ENCODE peak calls at places on chromosome 1, in seven cellular contexts. O is PC-3, D is WERI-Rb-1, W is fibroblast of lung, M is tibial nerve, L is thoracic aorta, S is transverse colon. U is an unnamed sample. For H3K9me3, the result is how much of the 10 kb centered on the place peaks cover.

GRCh38 chr1:178646821-178647220 is 78.2 kb upstream of the RALGPS2 start:
- DNase-seq in O (no peak), D (no peak), W (no peak), M (no peak), L (no peak), S (no peak), U (no peak)

GRCh38 chr1:154931940-154932487 is 4.5 kb downstream of the PMVK start:
- DNase-seq in O (peak), D (no peak), W (no peak), M (no peak), L (no peak), S (peak), U (no peak)

GRCh38 chr1:58500036-58500435 is 46.5 kb downstream of the OMA1 start:
- DNase-seq in O (no peak), D (no peak), W (no peak), M (no peak), L (no peak), S (no peak), U (no peak)

GRCh38 chr1:236083650-236084385 is 18.9 kb upstream of the NID1 start:
- DNase-seq in O (no peak), D (peak), W (peak), M (no peak), L (no peak), S (no peak), U (no peak)

GRCh38 chr1:230087034-230087721 is 20.1 kb downstream of the GALNT2 start:
- DNase-seq in O (no peak), D (peak), W (no peak), M (no peak), L (no peak), S (no peak), U (no peak)

GRCh38 chr1:115196291-115196690 is 107.0 kb upstream of the TSPAN2 start:
- DNase-seq in O (no peak), D (no peak), W (no peak), M (no peak), L (no peak), S (no peak), U (no peak)

GRCh38 chr1:102799496-102799895 is 308.8 kb downstream of the COL11A1 start:
- DNase-seq in O (peak), D (no peak), W (peak), M (no peak), L (no peak), S (no peak), U (no peak)

GRCh38 chr1:179229214-179230140 is at the start of gene ABL2:
- DNase-seq in O (peak), D (peak), W (peak), M (peak), L (no peak), S (peak), U (peak)

GRCh38 chr1:20366076-20366765 is 75.5 kb downstream of the VWA5B1 start:
- DNase-seq in O (peak), D (peak), W (peak), M (no peak), L (no peak), S (peak), U (no peak)

GRCh38 chr1:201015551-201016091 is 7.9 kb downstream of the KIF21B start:
- DNase-seq in O (no peak), D (peak), W (no peak), M (no peak), L (no peak), S (no peak), U (no peak)

GRCh38 chr1:168079761-168080160 is 57.0 kb downstream of the GPR161 start:
- DNase-seq in O (peak), D (no peak), W (no peak), M (no peak), L (no peak), S (no peak), U (no peak)

GRCh38 chr1:65538013-65538578 is 117.6 kb downstream of the LEPR start:
- DNase-seq in O (no peak), D (no peak), W (no peak), M (no peak), L (no peak), S (no peak), U (no peak)

GRCh38 chr1:5926686-5927435 is 65.4 kb downstream of the NPHP4 start:
- DNase-seq in O (no peak), D (no peak), W (no peak), M (no peak), L (no peak), S (no peak), U (no peak)

GRCh38 chr1:235749755-235750300 is 100.2 kb upstream of the GNG4 start:
- DNase-seq in O (no peak), D (no peak), W (no peak), M (no peak), L (no peak), S (no peak), U (no peak)

GRCh38 chr1:119475866-119476439 is 31.1 kb upstream of the HSD3B1 start:
- DNase-seq in O (peak), D (peak), W (peak), M (peak), L (no peak), S (peak), U (no peak)

GRCh38 chr1:98668733-98669132 is 7.2 kb downstream of the SNX7 start:
- DNase-seq in O (no peak), D (no peak), W (no peak), M (no peak), L (no peak), S (no peak), U (no peak)

GRCh38 chr1:86069757-86070145 is 86.8 kb downstream of the COL24A1 start:
- DNase-seq in O (no peak), D (no peak), W (peak), M (no peak), L (no peak), S (no peak), U (no peak)

GRCh38 chr1:24931481-24932221 is 1.6 kb upstream of the RUNX3 start:
- DNase-seq in O (no peak), D (no peak), W (no peak), M (no peak), L (no peak), S (no peak), U (no peak)

GRCh38 chr1:233005703-233006102 is 55.3 kb downstream of the NTPCR start:
- DNase-seq in O (peak), D (peak), W (no peak), M (no peak), L (no peak), S (no peak), U (no peak)

GRCh38 chr1:81158592-81158991 is 642.1 kb upstream of the ADGRL2 start:
- DNase-seq in O (no peak), D (no peak), W (peak), M (no peak), L (no peak), S (no peak), U (no peak)

GRCh38 chr1:35555601-35556477 is 1.4 kb downstream of the KIAA0319L start:
- DNase-seq in O (peak), D (no peak), W (no peak), M (no peak), L (no peak), S (no peak), U (no peak)

GRCh38 chr1:245156736-245157505 is 2.1 kb downstream of the KIF26B start:
- DNase-seq in O (peak), D (no peak), W (peak), M (no peak), L (no peak), S (no peak), U (no peak)

GRCh38 chr1:54883349-54884102 is 3.5 kb downstream of the DHCR24 start:
- DNase-seq in O (no peak), D (no peak), W (peak), M (peak), L (no peak), S (no peak), U (no peak)

GRCh38 chr1:92240034-92240433 is 22.3 kb downstream of the C1orf146 start:
- DNase-seq in O (no peak), D (no peak), W (no peak), M (no peak), L (no peak), S (no peak), U (no peak)

GRCh38 chr1:243598433-243598832 is 251.6 kb downstream of the AKT3 start:
- DNase-seq in O (peak), D (no peak), W (peak), M (no peak), L (no peak), S (no peak), U (no peak)

GRCh38 chr1:225879521-225880209 is 2.5 kb downstream of the TMEM63A start:
- DNase-seq in O (peak), D (no peak), W (no peak), M (no peak), L (no peak), S (peak), U (peak)

GRCh38 chr1:245356891-245357585 is 202.3 kb downstream of the KIF26B start:
- DNase-seq in O (no peak), D (no peak), W (no peak), M (no peak), L (no peak), S (no peak), U (no peak)

GRCh38 chr1:59204001-59204400 is 92.9 kb upstream of the FGGY start:
- DNase-seq in O (no peak), D (no peak), W (peak), M (peak), L (no peak), S (peak), U (no peak)

GRCh38 chr1:7684132-7684531 is 87.0 kb upstream of the VAMP3 start:
- DNase-seq in O (no peak), D (peak), W (no peak), M (no peak), L (no peak), S (no peak), U (no peak)

GRCh38 chr1:169858467-169858866 is 35.2 kb downstream of the SCYL3 start:
- DNase-seq in O (peak), D (no peak), W (peak), M (no peak), L (no peak), S (no peak), U (no peak)

GRCh38 chr1:23567996-23568607 is 8.8 kb upstream of the ID3 start:
- DNase-seq in O (no peak), D (peak), W (no peak), M (no peak), L (no peak), S (peak), U (no peak)

GRCh38 chr1:1349256-1350012 is at the start of gene DVL1:
- DNase-seq in O (peak), D (peak), W (peak), M (peak), L (no peak), S (peak), U (peak)

GRCh38 chr1:23422313-23422877 is 2.2 kb downstream of the TCEA3 start:
- DNase-seq in O (peak), D (no peak), W (peak), M (peak), L (peak), S (peak), U (peak)

GRCh38 chr1:244322181-244322580 is 129.5 kb downstream of the ADSS2 start:
- DNase-seq in O (no peak), D (no peak), W (peak), M (no peak), L (no peak), S (no peak), U (no peak)

GRCh38 chr1:231934797-231935196 is 308.2 kb downstream of the DISC1 start:
- DNase-seq in O (peak), D (peak), W (peak), M (no peak), L (no peak), S (no peak), U (no peak)

GRCh38 chr1:241336335-241336734 is 20.7 kb downstream of the RGS7 start:
- DNase-seq in O (peak), D (no peak), W (peak), M (no peak), L (no peak), S (no peak), U (no peak)

GRCh38 chr1:210448293-210448892 is 119.7 kb downstream of the HHAT start:
- DNase-seq in O (peak), D (peak), W (peak), M (peak), L (no peak), S (no peak), U (no peak)

GRCh38 chr1:151062738-151063371 is 2.7 kb downstream of the MLLT11 start:
- DNase-seq in O (peak), D (peak), W (peak), M (no peak), L (no peak), S (no peak), U (no peak)

GRCh38 chr1:211616231-211617031 is 37.5 kb upstream of the SLC30A1 start:
- DNase-seq in O (no peak), D (no peak), W (peak), M (peak), L (peak), S (no peak), U (no peak)

GRCh38 chr1:12194666-12195216 is 27.9 kb downstream of the TNFRSF1B start:
- DNase-seq in O (no peak), D (no peak), W (no peak), M (no peak), L (no peak), S (no peak), U (no peak)

GRCh38 chr1:12201343-12202189 is 28.3 kb upstream of the VPS13D start:
- DNase-seq in O (no peak), D (no peak), W (no peak), M (no peak), L (no peak), S (no peak), U (no peak)

GRCh38 chr1:12195416-12195815 is 28.6 kb downstream of the TNFRSF1B start:
- DNase-seq in O (no peak), D (no peak), W (no peak), M (no peak), L (no peak), S (no peak), U (no peak)

GRCh38 chr1:12197483-12197880 is 30.7 kb downstream of the TNFRSF1B start:
- DNase-seq in O (no peak), D (no peak), W (no peak), M (no peak), L (no peak), S (no peak), U (no peak)

DNA sequence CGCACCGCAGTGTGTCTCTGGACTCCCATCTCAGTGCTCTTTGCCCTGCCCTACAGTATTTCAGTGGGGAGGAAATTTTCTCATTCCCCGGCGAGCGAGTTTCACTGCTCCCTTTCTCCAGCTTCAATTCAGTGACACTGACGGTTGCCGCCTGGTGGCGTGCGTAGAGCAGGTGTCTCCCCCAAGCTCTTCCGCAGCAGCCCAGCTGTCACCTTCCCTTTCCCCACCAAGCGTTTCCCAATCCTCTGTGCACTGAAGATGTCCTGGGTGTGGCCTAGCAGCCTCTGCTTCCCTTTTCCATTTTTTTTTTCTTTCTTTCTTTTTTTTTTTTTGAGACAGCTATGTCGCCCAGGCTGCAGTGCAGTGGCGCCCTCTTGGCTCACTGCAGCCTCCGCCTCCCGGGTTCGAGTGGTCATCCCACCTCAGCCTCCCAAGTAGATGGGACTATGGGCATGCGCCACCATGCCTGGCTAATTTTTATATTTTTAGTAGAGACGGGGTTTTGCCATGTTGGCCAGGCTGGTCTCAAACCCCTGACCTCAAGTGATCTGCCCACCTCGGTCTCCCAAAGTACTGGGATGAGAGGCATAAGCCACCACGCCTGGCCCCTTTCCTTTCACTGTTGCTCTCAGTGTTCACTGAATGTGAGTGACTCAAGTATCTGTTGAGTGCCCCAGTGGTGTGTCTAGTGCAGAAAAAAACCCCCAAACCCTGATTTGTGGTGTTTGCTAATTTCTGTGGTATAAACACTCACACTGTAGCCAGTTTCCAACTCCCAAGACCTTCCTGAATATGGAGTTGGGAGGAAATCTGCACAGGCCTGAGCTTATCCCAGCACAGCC is 30.1 kb downstream of the TNFRSF1B start:
- DNase-seq in O (no peak), D (peak), W (no peak), M (peak), L (no peak), S (peak), U (no peak)
- TF ChIP-seq CTCF in O (peak), D (peak), W (no peak), M (no peak), L (no peak), S (no peak), U (no peak)

GRCh38 chr1:12456979-12457378 is 161.0 kb downstream of the DHRS3 start:
- DNase-seq in O (peak), D (no peak), W (peak), M (no peak), L (no peak), S (no peak), U (no peak)
- H3K27ac ChIP-seq in O (peak), D (no peak), W (peak), M (no peak), L (peak), S (peak), U (no peak)

GRCh38 chr1:3418600-3418999 is 35.9 kb upstream of the ARHGEF16 start:
- DNase-seq in O (no peak), D (no peak), W (no peak), M (no peak), L (no peak), S (no peak), U (no peak)

GRCh38 chr1:3417082-3417728 is 37.3 kb upstream of the ARHGEF16 start:
- DNase-seq in O (peak), D (no peak), W (no peak), M (no peak), L (no peak), S (no peak), U (no peak)

GRCh38 chr1:3417954-3418353 is 36.5 kb upstream of the ARHGEF16 start:
- DNase-seq in O (no peak), D (no peak), W (no peak), M (no peak), L (no peak), S (no peak), U (no peak)

GRCh38 chr1:3420218-3420951 is 34.1 kb upstream of the ARHGEF16 start:
- DNase-seq in O (no peak), D (no peak), W (no peak), M (no peak), L (no peak), S (no peak), U (no peak)

DNA sequence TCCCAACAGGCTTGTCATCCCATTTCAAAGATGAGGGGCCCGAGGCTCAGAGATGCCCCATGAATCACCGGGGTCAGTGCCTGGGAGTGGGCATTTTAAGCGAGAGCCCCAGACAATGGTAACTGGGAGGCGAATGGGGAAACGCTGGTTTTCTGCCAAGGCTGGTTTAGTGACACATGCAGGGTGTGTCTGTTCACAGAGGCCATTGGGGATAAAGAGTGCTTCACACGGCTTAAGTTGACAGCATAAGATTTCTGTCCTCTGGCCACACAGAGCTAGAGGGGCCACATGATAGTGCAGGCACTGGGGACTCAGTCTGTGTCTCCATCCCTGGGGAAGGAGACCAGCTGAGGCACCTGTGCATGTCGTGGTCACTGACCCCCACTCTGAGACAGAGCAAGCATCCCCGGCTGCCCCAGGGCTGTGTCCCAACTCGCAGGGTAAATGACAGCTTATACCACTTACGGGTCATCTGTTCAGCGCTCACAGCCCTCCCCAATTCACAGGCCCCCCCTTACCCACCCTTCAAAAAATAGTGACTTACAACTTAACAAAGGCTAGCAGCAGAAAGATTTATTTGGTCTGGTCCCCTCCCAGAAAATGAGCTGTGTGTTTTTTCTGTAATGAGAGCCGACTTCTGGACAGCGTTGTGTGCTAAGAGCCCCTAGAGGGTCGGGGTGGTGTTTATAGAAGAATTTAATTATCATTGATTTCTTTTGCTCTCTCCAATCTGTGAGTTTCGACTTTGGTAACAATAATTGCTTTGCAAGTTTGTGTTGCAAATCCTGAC is 34.9 kb upstream of the ARHGEF16 start:
- DNase-seq in O (peak), D (no peak), W (no peak), M (no peak), L (no peak), S (peak), U (no peak)
- H3K9me3 ChIP-seq in O (under half), D (under half), W (under half), M (under half), L (under half), S (under half), U (under half)

GRCh38 chr1:227445746-227446145 is 117.6 kb upstream of the ZNF678 start:
- DNase-seq in O (no peak), D (no peak), W (no peak), M (no peak), L (no peak), S (no peak), U (no peak)

GRCh38 chr1:227445092-227445674 is 118.2 kb upstream of the ZNF678 start:
- DNase-seq in O (no peak), D (no peak), W (no peak), M (no peak), L (no peak), S (no peak), U (no peak)

GRCh38 chr1:227449727-227450420 is 113.5 kb upstream of the ZNF678 start:
- DNase-seq in O (no peak), D (no peak), W (peak), M (no peak), L (no peak), S (no peak), U (no peak)

GRCh38 chr1:227449051-227449450 is 114.3 kb upstream of the ZNF678 start:
- DNase-seq in O (peak), D (peak), W (peak), M (no peak), L (no peak), S (no peak), U (no peak)

DNA sequence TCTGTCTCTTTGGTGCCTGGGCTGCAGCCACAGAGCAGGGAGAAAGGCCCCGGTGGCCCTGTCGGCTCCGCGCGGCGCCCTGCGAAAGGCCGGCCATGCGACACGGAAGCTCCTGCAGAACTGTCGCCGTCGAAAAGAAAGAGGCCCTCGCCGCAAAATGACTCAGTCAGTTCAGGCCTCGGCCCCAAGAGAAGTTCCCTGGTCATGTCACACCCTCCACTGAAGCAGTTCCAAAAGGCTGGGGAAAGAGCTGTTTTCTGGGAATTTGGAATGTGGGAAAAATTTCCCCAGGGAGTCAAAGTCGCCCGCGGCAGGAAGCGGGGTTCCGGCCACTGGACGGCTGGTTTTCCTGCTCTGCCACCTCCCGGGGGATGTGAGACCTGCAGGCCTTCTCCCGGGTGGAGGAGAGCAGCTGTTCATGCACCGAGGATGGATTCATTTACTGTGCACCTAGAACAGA is 115.8 kb upstream of the ZNF678 start:
- DNase-seq in O (peak), D (no peak), W (peak), M (no peak), L (no peak), S (no peak), U (no peak)
- TF ChIP-seq CTCF in O (peak), D (no peak), W (peak), M (peak), L (peak), S (peak), U (no peak)

GRCh38 chr1:208047975-208048374 is 137.1 kb upstream of the CD34 start:
- DNase-seq in O (no peak), D (no peak), W (peak), M (peak), L (no peak), S (no peak), U (no peak)
- H3K27ac ChIP-seq in O (no peak), D (no peak), W (no peak), M (peak), L (peak), S (peak), U (no peak)

U was measured in CD4-positive, alpha-beta T cell.